ENCODE peak calls at places on chromosomes 11 and 22, in six cellular contexts. O is HCT116, D is GM12878, K is SK-N-SH, J is K562, N is H1. I is an unnamed sample.

GRCh38 chr11:128502736-128503135 is 84.6 kb downstream of the ETS1 start:
- DNase-seq in N (no peak), O (no peak), K (no peak), D (no peak), J (no peak), I (no peak)

GRCh38 chr11:27392715-27393114 is 29.7 kb upstream of the CCDC34 start:
- DNase-seq in N (no peak), J (peak), D (no peak), K (no peak), O (no peak), I (no peak)

GRCh38 chr11:20873054-20873453 is 203.7 kb downstream of the NELL1 start:
- DNase-seq in O (no peak), K (peak), J (peak), N (peak), D (no peak), I (no peak)

GRCh38 chr22:39808087-39808486 is 85.5 kb downstream of the ENTHD1 start:
- DNase-seq in D (no peak), K (peak), O (peak), J (peak), N (peak), I (no peak)

GRCh38 chr22:17606472-17606871 is 22.1 kb downstream of the ATP6V1E1 start:
- DNase-seq in J (no peak), O (no peak), N (no peak), K (peak), D (no peak), I (no peak)

GRCh38 chr11:103618532-103618931 is 417.9 kb upstream of the DDI1 start:
- DNase-seq in O (no peak), J (no peak), N (no peak), K (peak), D (no peak), I (no peak)

GRCh38 chr11:131571571-131571970 is 201.2 kb downstream of the NTM start:
- DNase-seq in N (no peak), J (no peak), K (no peak), O (no peak), D (no peak), I (no peak)

GRCh38 chr11:88338223-88338661 is 706 bp upstream of the CTSC start:
- DNase-seq in N (no peak), K (peak), O (no peak), D (no peak), J (peak), I (peak)

GRCh38 chr11:64305691-64306562 is 603 bp downstream of the ESRRA start:
- DNase-seq in K (peak), O (peak), J (peak), D (no peak), N (peak), I (peak)

GRCh38 chr22:50271011-50271394 is 823 bp upstream of the MAPK11 start:
- DNase-seq in O (no peak), D (no peak), J (no peak), N (no peak), K (no peak), I (no peak)

GRCh38 chr22:50270302-50271010 is at the start of gene MAPK11:
- DNase-seq in O (no peak), K (peak), D (no peak), N (peak), J (peak), I (peak)

GRCh38 chr22:50271519-50271970 is 1.4 kb upstream of the MAPK11 start:
- DNase-seq in K (peak), O (no peak), N (peak), J (peak), D (no peak), I (peak)

GRCh38 chr22:50268655-50269113 is 1.5 kb downstream of the MAPK11 start:
- DNase-seq in N (no peak), D (no peak), J (no peak), O (no peak), K (no peak), I (peak)

DNA sequence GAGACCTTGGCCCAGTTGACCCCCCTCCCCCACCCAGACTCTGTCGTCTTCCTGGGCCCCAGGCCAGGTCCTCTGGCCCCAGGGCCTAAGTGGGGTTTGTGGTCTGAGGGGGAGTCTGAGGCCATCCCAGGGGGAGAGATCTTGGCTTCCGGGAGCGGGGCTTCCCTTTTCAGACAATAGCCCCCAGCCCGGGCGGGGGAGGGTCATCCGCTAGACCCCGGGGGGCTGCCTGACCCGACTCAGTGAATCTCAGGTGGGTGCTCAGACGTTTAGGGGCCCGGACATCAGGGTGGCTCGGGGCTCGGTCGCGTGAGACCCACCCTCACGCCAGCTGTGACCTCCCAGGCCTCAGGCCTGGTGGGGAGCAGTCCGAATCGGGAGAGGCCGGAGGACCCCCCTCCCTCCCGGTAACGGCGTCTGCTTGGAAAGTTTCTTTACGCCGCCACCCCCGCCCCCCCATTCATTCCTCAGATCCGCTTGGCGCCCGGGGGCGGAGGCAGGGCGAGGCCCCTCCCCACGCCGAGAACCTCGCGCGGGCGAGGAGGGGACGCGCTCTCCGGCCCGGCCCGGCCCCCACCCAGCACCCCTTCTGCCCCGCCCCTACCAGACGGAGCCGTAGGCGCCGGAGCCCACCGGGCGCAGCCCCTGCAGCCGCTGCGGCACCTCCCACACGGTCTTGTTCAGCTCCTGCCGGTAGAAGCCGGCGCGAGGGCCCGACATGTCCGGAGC is 443 bp downstream of the MAPK11 start:
- DNase-seq in K (peak), J (peak), N (no peak), D (no peak), O (no peak), I (peak)
- TF ChIP-seq JUND in K (no peak), J (no peak), N (no peak), D (no peak), O (no peak), I (no peak)

GRCh38 chr11:927871-928270 is 2.2 kb downstream of the AP2A2 start:
- DNase-seq in J (no peak), D (no peak), K (no peak), N (no peak), O (no peak), I (no peak)
- TF ChIP-seq JUND in J (no peak), D (no peak), K (no peak), N (no peak), O (no peak), I (no peak)

GRCh38 chr11:126391286-126391954 is 35.9 kb downstream of the ST3GAL4 start:
- DNase-seq in N (no peak), D (no peak), J (no peak), K (no peak), O (no peak), I (no peak)

GRCh38 chr11:126394036-126394435 is 38.5 kb downstream of the ST3GAL4 start:
- DNase-seq in O (no peak), K (no peak), J (no peak), D (no peak), N (no peak), I (no peak)

GRCh38 chr11:126392638-126393023 is 37.1 kb downstream of the ST3GAL4 start:
- DNase-seq in N (no peak), K (no peak), O (no peak), D (no peak), J (no peak), I (no peak)

GRCh38 chr11:126391970-126392637 is 36.6 kb downstream of the ST3GAL4 start:
- DNase-seq in K (no peak), O (no peak), D (peak), N (no peak), J (peak), I (no peak)

GRCh38 chr11:126393143-126393542 is 37.7 kb downstream of the ST3GAL4 start:
- DNase-seq in J (no peak), K (no peak), N (no peak), O (no peak), D (no peak), I (no peak)
- TF ChIP-seq JUND in J (no peak), K (no peak), N (no peak), O (no peak), D (no peak), I (no peak)

DNA sequence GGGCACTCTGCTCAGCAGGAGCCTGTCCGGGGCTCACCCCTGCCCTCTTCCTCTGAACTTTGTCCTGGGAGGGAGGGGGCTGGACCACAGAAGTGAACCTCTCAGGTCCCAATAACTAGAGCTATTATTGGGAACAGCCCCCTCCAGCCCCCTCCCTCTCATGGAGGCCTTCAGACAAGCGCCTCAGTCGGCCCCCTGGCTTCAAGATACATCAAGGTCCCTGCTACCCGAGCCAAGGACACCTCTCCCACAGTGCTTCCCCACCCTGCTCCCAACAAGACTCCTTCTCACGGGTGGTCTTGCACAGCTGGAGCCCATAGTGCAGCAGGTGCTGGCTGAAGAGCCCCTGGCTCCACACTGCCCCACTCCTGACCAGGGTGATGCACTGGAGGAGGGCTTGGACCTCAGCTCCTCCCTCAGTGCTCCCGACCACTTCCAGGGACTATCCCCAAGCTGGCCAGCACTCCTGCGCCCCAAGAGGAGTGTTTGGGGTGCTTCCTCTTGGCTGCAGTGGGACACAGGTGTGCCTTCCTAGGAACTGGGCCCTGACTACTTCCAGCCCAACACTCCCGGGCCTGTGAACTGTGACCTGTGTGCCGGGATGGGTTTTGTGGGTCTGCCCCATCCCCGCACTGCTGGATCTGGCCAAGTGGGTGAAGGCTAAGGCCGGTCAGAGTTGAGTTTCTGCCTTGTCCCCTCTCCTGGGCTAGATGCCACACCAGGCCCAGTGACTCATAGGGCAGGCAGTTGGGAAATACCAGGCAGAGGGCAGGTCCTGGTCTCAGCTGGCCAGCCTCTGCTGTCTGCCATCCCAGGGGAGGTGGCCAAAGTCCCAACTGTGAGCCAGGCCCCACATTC is 2.2 kb downstream of the PNPLA2 start:
- DNase-seq in J (no peak), K (no peak), O (no peak), D (no peak), N (no peak), I (no peak)
- TF ChIP-seq JUND in J (no peak), K (peak), O (no peak), D (no peak), N (no peak), I (no peak)

DNA sequence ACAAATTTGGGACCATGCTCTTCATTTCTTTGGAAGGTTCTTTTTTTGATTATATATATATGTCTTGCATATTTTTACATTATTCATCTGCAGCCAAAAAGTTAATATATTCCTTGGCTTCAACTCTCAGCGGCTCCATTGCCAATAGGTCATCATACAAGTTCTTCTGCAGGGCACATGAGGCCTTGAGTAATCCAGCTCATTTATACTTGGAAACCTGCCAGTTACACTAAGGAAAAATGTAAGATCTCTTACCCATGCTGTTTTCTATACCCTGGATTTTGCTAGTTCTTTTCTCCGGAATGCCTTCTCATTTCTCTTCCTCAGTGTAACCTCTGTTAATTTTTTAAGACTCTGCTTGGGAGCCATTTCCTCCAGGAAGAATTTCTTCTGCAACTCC is 182.5 kb downstream of the C11orf87 start:
- DNase-seq in J (no peak), K (no peak), O (no peak), N (no peak), D (no peak), I (no peak)
- TF ChIP-seq JUND in J (no peak), K (no peak), O (no peak), N (no peak), D (no peak), I (no peak)

GRCh38 chr11:111870887-111871692 is at the start of gene ALG9:
- DNase-seq in N (peak), J (peak), K (peak), D (peak), O (peak), I (peak)
- TF ChIP-seq JUND in N (no peak), J (no peak), K (no peak), D (no peak), O (no peak), I (no peak)

GRCh38 chr11:134429104-134429503 is 17.1 kb upstream of the B3GAT1 start:
- DNase-seq in N (no peak), K (peak), O (no peak), J (no peak), D (no peak), I (no peak)
- TF ChIP-seq JUND in N (no peak), K (no peak), O (no peak), J (no peak), D (no peak), I (no peak)

GRCh38 chr11:62295504-62295903 is 3.4 kb downstream of the SCGB1D4 start:
- DNase-seq in K (no peak), O (no peak), N (no peak), J (peak), D (no peak), I (peak)
- TF ChIP-seq JUND in K (no peak), O (no peak), N (no peak), J (no peak), D (peak), I (no peak)

DNA sequence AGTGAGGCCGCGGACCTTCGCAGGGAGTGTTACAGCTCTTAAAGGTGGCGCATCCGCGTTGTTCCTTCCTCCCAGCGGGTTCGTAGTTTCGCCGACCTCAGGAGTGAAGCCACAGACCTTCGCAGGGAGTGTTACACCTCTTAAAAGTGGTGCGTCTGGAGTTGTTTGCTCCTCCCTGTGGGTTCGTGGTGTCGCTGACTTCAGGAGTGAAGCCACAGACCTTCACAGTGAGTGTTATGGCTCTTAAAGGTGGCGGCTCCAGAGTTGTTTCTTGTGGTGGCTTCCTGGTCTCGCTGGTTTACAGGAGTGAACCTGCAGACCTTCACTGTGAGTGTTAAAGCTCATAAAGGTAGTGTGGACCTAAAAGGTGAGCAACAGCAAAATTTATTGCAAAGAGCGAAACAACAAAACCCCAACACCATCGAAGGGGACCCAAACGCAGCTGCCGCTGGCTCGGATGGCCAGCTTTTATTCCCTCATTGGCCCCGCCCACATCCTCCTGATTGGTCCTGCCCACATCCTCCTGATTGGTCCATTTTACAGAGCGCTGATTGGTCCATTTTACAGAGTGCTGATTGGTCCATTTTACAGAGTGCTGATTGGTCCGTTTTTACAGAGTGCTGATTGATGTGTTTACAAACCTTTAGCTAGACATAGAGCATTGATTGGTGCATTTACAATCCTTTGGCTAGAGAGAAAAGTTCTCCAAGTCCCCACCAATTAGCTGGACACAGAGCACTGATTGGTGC is 1.2 kb upstream of the TMEM45B start:
- DNase-seq in N (no peak), D (no peak), J (peak), K (peak), O (no peak), I (no peak)
- TF ChIP-seq JUND in N (no peak), D (no peak), J (no peak), K (no peak), O (no peak), I (no peak)

DNA sequence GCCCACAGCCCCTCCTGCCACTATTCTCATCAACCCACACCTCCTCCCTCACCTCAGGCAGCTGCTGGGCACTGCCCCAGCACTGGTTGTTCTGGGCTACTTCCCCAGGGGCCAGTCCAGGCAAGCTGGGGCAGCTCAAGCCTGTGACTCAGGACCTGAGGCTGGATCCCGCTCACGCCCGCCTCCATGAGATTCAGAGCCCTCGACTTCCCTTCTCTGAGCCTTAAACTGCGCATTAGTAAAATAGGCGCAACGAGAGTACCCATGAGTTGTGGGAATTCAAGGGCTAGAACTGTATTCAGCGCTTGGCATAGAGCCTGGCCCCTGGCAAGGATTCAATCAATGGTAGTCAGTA is 833 bp upstream of the CD82 start:
- DNase-seq in J (peak), N (no peak), D (no peak), O (no peak), K (no peak), I (peak)
- TF ChIP-seq JUND in J (no peak), N (no peak), D (no peak), O (no peak), K (no peak), I (no peak)

I was measured in T47D.